ENCODE peak calls at places on chromosomes 5 and 9, in five cellular contexts. L is left ventricle myocardium inferior, G is mesendoderm, W is SJSA1, S is iPS-NIHi11. R is an unnamed sample.

GRCh38 chr9:100784755-100785154 is 206.9 kb downstream of the CAVIN4 start:
- DNase-seq in W (no peak), S (no peak), L (no peak), G (no peak), R (no peak)

GRCh38 chr5:172028167-172028566 is 21.7 kb upstream of the FBXW11 start:
- DNase-seq in S (no peak), L (no peak), G (no peak), W (no peak), R (no peak)

GRCh38 chr5:16579142-16579541 is 37.7 kb downstream of the RETREG1 start:
- DNase-seq in W (no peak), S (no peak), G (no peak), L (peak), R (no peak)

GRCh38 chr9:108167136-108167900 is 677.7 kb upstream of the KLF4 start:
- DNase-seq in G (no peak), L (no peak), W (no peak), S (no peak), R (no peak)

GRCh38 chr5:65209341-65209740 is 272.4 kb downstream of the ADAMTS6 start:
- DNase-seq in G (no peak), W (peak), S (no peak), L (no peak), R (no peak)

GRCh38 chr9:120761011-120761410 is 32.2 kb downstream of the FBXW2 start:
- DNase-seq in L (no peak), W (no peak), G (no peak), S (no peak), R (no peak)

GRCh38 chr5:136141561-136141960 is 8.9 kb downstream of the SMAD5 start:
- DNase-seq in W (no peak), L (no peak), S (no peak), G (no peak), R (no peak)

GRCh38 chr5:124748687-124749594 is 2.5 kb upstream of the ZNF608 start:
- DNase-seq in G (peak), S (peak), L (peak), W (peak), R (peak)

GRCh38 chr9:96555567-96556386 is 63.9 kb downstream of the CDC14B start:
- DNase-seq in W (peak), S (no peak), G (no peak), L (no peak), R (no peak)

GRCh38 chr5:28374492-28374934 is 1336.1 kb upstream of the CDH9 start:
- DNase-seq in G (peak), W (no peak), S (peak), L (no peak), R (peak)

GRCh38 chr5:140205216-140205615 is 30.2 kb downstream of the CYSTM1 start:
- DNase-seq in G (no peak), W (no peak), S (no peak), L (no peak), R (no peak)

GRCh38 chr5:142886211-142886610 is 116.0 kb downstream of the ARHGAP26 start:
- DNase-seq in S (no peak), W (no peak), L (no peak), G (no peak), R (no peak)

GRCh38 chr5:90410178-90410762 is 714 bp upstream of the CETN3 start:
- DNase-seq in W (no peak), G (no peak), S (no peak), L (no peak), R (peak)

GRCh38 chr9:132214027-132214622 is 52.3 kb downstream of the NTNG2 start:
- DNase-seq in S (peak), G (peak), W (peak), L (peak), R (peak)

GRCh38 chr5:122429545-122430327 is 117.7 kb downstream of the SNCAIP start:
- DNase-seq in L (no peak), W (no peak), S (peak), G (peak), R (no peak)

GRCh38 chr5:149264432-149265069 is 7.1 kb upstream of the AFAP1L1 start:
- DNase-seq in W (no peak), S (peak), L (no peak), G (peak), R (no peak)

GRCh38 chr5:118253401-118254061 is 734.8 kb downstream of the DTWD2 start:
- DNase-seq in G (no peak), L (no peak), W (no peak), S (no peak), R (no peak)

GRCh38 chr5:67160985-67161384 is 35.6 kb downstream of the CD180 start:
- DNase-seq in W (peak), L (no peak), G (peak), S (no peak), R (peak)

GRCh38 chr5:155729684-155730059 is 597.3 kb upstream of the SGCD start:
- DNase-seq in S (peak), L (peak), G (peak), W (no peak), R (no peak)

GRCh38 chr5:107431998-107432397 is 238.7 kb downstream of the EFNA5 start:
- DNase-seq in L (no peak), W (peak), S (no peak), G (peak), R (peak)

GRCh38 chr9:112032733-112033132 is 136.1 kb downstream of the UGCG start:
- DNase-seq in G (peak), S (no peak), L (no peak), W (peak), R (no peak)

GRCh38 chr5:90356612-90357011 is 52.9 kb downstream of the CETN3 start:
- DNase-seq in W (no peak), G (no peak), S (no peak), L (no peak), R (no peak)

GRCh38 chr5:65623482-65623881 is 651 bp downstream of the TRIM23 start:
- DNase-seq in S (no peak), G (no peak), W (peak), L (no peak), R (no peak)

GRCh38 chr5:135248801-135249231 is 150.2 kb downstream of the MACROH2A1 start:
- DNase-seq in W (no peak), S (no peak), L (no peak), G (no peak), R (no peak)

GRCh38 chr5:36744678-36745659 is 131.6 kb upstream of the NIPBL start:
- DNase-seq in L (peak), G (peak), W (peak), S (peak), R (peak)

GRCh38 chr5:111551569-111552275 is 39.4 kb upstream of the STARD4 start:
- DNase-seq in G (peak), L (no peak), S (peak), W (no peak), R (no peak)

GRCh38 chr5:134547579-134547978 is 22.1 kb downstream of the JADE2 start:
- DNase-seq in S (peak), W (no peak), L (peak), G (no peak), R (no peak)

GRCh38 chr9:35726876-35727438 is 5.0 kb downstream of the TLN1 start:
- DNase-seq in G (no peak), L (no peak), W (peak), S (no peak), R (no peak)

GRCh38 chr9:19619221-19619620 is 169.6 kb downstream of the SLC24A2 start:
- DNase-seq in G (no peak), W (no peak), L (no peak), S (no peak), R (no peak)

GRCh38 chr9:112334319-112334828 is 955 bp upstream of the PTBP3 start:
- DNase-seq in W (peak), L (no peak), G (no peak), S (no peak), R (peak)

GRCh38 chr5:32734822-32735378 is 23.8 kb downstream of the NPR3 start:
- DNase-seq in L (no peak), S (no peak), G (peak), W (no peak), R (no peak)

GRCh38 chr5:61309115-61309514 is 22.9 kb upstream of the ZSWIM6 start:
- DNase-seq in G (no peak), L (no peak), W (no peak), S (no peak), R (no peak)

GRCh38 chr5:34656700-34657549 is 797 bp downstream of the RAI14 start:
- DNase-seq in W (peak), L (peak), G (no peak), S (peak), R (peak)

GRCh38 chr5:67795781-67796477 is 419.6 kb upstream of the PIK3R1 start:
- DNase-seq in G (no peak), S (no peak), W (no peak), L (no peak), R (no peak)

GRCh38 chr9:96420468-96421219 is 2.5 kb upstream of the ZNF367 start:
- DNase-seq in L (no peak), G (peak), S (peak), W (peak), R (peak)

GRCh38 chr5:33212900-33213299 is 227.9 kb upstream of the TARS1 start:
- DNase-seq in S (no peak), G (no peak), W (no peak), L (no peak), R (no peak)